ENCODE peak calls at places on chromosomes 5 and 9, in seven cellular contexts. B, N, E, C, H, Y and W are unnamed samples.

GRCh38 chr5:135707302-135707701 is 127.2 kb upstream of the SLC25A48 start:
- DNase-seq in B (no peak), N (no peak), E (no peak), C (no peak), H (no peak), Y (no peak), W (no peak)

GRCh38 chr9:2722715-2723114 is 5.4 kb downstream of the KCNV2 start:
- DNase-seq in B (no peak), N (no peak), E (peak; percentile 42), C (no peak), H (no peak), Y (no peak), W (no peak)

GRCh38 chr9:20729545-20729944 is 45.5 kb downstream of the FOCAD start:
- DNase-seq in B (no peak), N (no peak), E (peak; percentile 6), C (peak; percentile 8), H (no peak), Y (peak; percentile 32), W (no peak)

GRCh38 chr5:128409401-128409800 is 128.6 kb downstream of the FBN2 start:
- DNase-seq in B (no peak), N (no peak), E (no peak), C (no peak), H (no peak), Y (no peak), W (no peak)

GRCh38 chr5:179762079-179762780 is 29.6 kb downstream of the MAML1 start:
- DNase-seq in B (no peak), N (peak; percentile 31), E (peak; percentile 40), C (no peak), H (no peak), Y (peak; percentile 1), W (peak; percentile 40)

GRCh38 chr5:9829621-9830020 is 199.5 kb upstream of the TAS2R1 start:
- DNase-seq in B (no peak), N (no peak), E (no peak), C (no peak), H (no peak), Y (peak; percentile 21), W (no peak)

GRCh38 chr9:126853667-126854066 is 6.8 kb upstream of the ZBTB34 start:
- DNase-seq in B (no peak), N (peak; percentile 74), E (peak; percentile 58), C (peak; percentile 13), H (no peak), Y (peak; percentile 61), W (no peak)

GRCh38 chr5:111582962-111583669 is 70.8 kb upstream of the STARD4 start:
- DNase-seq in B (no peak), N (peak; percentile 71), E (peak; percentile 93), C (peak; percentile 85), H (no peak), Y (no peak), W (no peak)

GRCh38 chr5:73135429-73136276 is 15.3 kb downstream of the TMEM171 start:
- DNase-seq in B (no peak), N (peak; percentile 24), E (peak; percentile 75), C (no peak), H (no peak), Y (peak; percentile 35), W (no peak)
- TF ChIP-seq CTCF in B (peak; percentile 53), N (peak; percentile 60), E (peak; percentile 74), C (peak; percentile 31), H (no peak), Y (peak; percentile 33), W (no peak)

DNA sequence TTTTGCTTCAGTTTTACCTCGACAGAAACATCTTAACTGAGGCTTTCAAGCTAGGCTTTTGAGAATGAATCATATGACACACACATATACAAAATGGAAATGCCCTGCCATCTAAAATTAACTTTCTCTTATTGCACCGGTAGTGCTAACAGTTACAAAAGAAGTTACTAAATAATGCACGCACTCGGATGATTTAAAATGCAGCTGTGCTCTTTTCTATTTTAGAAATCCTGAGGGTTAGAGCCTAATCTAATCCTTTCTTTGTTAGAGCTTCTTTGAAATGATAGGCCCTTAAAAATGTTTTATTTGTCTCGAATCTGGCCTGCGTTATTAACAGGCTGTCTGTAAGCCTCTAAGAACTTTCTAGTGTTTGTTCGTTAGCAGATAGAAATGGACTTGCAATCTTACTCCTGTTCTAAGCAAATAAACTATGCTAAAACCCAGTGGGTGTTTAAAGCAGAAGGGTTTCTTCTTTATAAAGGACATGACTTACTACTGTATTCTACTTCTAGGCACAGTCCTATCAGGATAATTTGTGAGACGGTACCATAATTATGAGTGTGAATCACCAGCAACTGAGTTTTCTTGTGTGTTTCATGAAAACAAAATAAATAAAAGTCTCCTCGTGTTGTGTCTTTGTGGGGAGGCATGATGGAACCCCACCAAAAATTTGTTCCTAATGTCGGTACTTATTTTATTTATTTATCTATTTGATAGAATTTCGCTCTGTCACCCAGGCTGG is 69.2 kb upstream of the MYO10 start:
- DNase-seq in B (no peak), N (no peak), E (no peak), C (no peak), H (no peak), Y (no peak), W (no peak)
- H3K4me3 ChIP-seq in B (no peak overlapping the region), N (no peak overlapping the region), E (no peak overlapping the region), C (no peak overlapping the region), H (no peak overlapping the region), Y (no peak overlapping the region), W (no peak overlapping the region)

GRCh38 chr9:19358691-19359090 is 21.3 kb downstream of the RPS6 start:
- DNase-seq in B (no peak), N (no peak), E (peak; percentile 46), C (no peak), H (no peak), Y (no peak), W (no peak)
- TF ChIP-seq CTCF in B (no peak), N (no peak), E (no peak), C (no peak), H (no peak), Y (no peak), W (no peak)

GRCh38 chr9:111599948-111600343 is 499 bp upstream of the PTGR1 start:
- DNase-seq in B (no peak), N (no peak), E (no peak), C (no peak), H (no peak), Y (no peak), W (no peak)

GRCh38 chr9:111604054-111604615 is 4.7 kb upstream of the PTGR1 start:
- DNase-seq in B (no peak), N (no peak), E (no peak), C (no peak), H (no peak), Y (no peak), W (no peak)

GRCh38 chr9:111603041-111603440 is 3.6 kb upstream of the PTGR1 start:
- DNase-seq in B (no peak), N (no peak), E (no peak), C (peak; percentile 35), H (no peak), Y (no peak), W (no peak)

GRCh38 chr9:111599092-111599947 is at the start of gene PTGR1:
- DNase-seq in B (no peak), N (peak; percentile 81), E (peak; percentile 88), C (peak; percentile 94), H (peak; percentile 94), Y (peak; percentile 72), W (peak; percentile 33)

GRCh38 chr9:111601237-111602018 is 2.0 kb upstream of the PTGR1 start:
- DNase-seq in B (no peak), N (peak; percentile 45), E (peak; percentile 56), C (peak; percentile 74), H (no peak), Y (peak; percentile 64), W (no peak)
- H3K4me3 ChIP-seq in B (no peak overlapping the region), N (no peak overlapping the region), E (no peak overlapping the region), C (no peak overlapping the region), H (no peak overlapping the region), Y (no peak overlapping the region), W (no peak overlapping the region)

DNA sequence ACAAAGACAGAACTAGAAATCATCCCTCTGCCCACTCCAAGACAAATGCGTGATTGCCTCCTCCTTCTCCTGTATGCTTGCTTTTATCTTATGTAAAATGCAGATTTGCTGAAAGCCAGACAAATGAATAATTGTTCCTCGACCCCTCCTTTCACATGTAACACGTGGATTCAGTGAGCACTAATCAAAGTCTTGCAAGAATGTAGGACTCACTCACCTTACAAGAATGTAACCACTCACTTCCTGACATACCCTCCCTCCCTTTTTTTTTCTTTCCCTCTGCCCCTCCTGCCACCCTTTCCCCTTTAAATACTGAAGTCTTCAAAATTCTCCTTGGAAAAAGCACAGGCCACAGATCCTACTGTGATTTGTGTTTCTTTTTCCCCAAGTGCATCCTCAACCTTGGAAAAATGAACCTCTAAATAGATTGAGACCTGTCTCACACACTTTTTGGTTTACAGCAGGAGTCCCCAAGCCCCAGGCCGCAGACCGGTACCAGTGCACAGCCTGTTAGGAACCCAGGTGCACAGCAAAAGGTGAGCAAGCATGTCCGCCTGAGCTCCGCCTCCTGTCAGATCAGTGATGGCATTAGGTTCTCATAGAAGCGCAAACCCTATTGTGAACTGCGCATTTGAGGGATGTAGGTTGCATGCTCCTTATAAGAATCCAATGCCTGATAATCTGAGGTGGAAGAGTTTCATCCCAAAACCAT is 29.4 kb upstream of the HSD17B3 start:
- DNase-seq in B (no peak), N (no peak), E (peak; percentile 28), C (peak; percentile 41), H (no peak), Y (peak; percentile 84), W (no peak)
- TF ChIP-seq CTCF in B (no peak), N (no peak), E (no peak), C (no peak), H (no peak), Y (no peak), W (no peak)

DNA sequence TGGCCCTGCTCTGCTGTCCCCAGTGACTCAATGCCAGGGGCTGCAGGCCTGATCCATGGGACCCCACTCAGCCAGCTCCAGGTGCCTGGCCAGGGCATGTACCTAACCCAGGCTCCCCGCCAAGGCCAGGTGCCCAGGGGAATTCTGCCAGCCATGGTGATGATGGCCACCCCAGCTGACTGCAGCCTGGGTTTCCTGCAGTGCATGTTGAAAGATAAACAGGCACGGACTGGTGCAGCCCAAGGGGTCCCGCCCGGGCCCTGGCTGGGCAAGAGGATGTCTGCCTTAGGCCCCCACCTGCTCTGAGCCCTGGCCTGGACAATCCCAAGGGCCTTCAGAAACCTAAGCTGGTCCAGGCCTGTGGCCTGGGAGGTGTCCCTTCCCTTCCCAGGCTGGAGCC is 1.2 kb downstream of the ABCA2 start:
- DNase-seq in B (no peak), N (no peak), E (no peak), C (no peak), H (peak; percentile 89), Y (no peak), W (no peak)
- H3K4me3 ChIP-seq in B (no peak overlapping the region), N (no peak overlapping the region), E (no peak overlapping the region), C (no peak overlapping the region), H (peak overlapping the region; percentile 57), Y (peak overlapping the region; percentile 65), W (no peak overlapping the region)

DNA sequence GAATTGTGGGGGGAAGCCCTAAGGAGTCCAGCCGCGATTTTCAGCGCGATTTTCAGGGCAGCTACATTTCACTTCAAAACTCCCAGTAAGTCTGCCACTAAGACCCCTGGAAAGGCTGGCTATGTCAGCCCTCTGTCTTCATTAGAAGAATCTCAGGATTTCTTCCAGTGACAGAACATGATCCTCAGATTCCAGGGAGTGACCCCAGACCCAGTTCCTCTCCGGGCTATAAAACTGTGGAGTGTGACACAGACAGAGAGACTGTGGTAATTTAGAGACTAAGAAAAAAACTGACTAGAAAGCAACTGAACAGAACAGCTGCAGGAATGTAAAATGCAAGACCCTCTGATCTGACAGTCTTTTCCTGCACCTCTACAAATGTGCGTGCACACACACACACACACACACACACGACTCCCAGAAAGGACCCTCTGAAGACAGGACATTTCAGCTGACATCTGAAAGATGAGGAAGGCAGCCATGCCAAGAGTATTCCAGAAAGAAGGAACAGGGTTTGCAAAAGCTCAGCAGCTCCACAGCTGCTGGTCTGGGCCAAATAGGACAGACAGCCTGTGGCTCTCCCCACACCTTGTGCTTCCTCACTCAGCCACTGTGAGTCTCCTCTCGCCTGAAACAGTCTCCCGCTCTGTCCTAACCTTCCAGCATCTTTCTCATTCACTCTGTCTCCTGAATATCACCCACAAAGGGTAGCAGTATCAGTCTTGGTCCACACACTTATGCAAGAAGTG is 188.9 kb downstream of the PALM2AKAP2 start:
- DNase-seq in B (no peak), N (peak; percentile 40), E (peak; percentile 75), C (peak; percentile 55), H (no peak), Y (peak; percentile 26), W (peak; percentile 58)
- TF ChIP-seq CTCF in B (peak; percentile 55), N (peak; percentile 60), E (peak; percentile 70), C (peak; percentile 43), H (peak; percentile 11), Y (peak; percentile 40), W (peak; percentile 15)